ENCODE peak calls at places on chromosomes 6 and 20, in five cellular contexts. One of them, this sample, is unnamed.
A peak's percentile ranks its signal among the peaks of the same experiment; 100 is the strongest.

GRCh38 chr20:43442310-43442880 is 15.3 kb upstream of the SRSF6 start:
- DNase-seq in CD8-positive, alpha-beta T cell: no peak
- DNase-seq in IMR-90: peak; percentile 27
- DNase-seq in epithelial cell of esophagus: no peak
- DNase-seq in AG10803: peak; percentile 37
- DNase-seq in this sample: no peak

GRCh38 chr20:58702161-58702510 is 9.5 kb downstream of the NPEPL1 start:
- DNase-seq in IMR-90: no peak
- DNase-seq in AG10803: no peak
- DNase-seq in CD8-positive, alpha-beta T cell: peak; percentile 39
- DNase-seq in epithelial cell of esophagus: no peak
- DNase-seq in this sample: no peak

GRCh38 chr20:46093531-46093930 is 3.8 kb upstream of the NCOA5 start:
- DNase-seq in epithelial cell of esophagus: no peak
- DNase-seq in AG10803: no peak
- DNase-seq in IMR-90: no peak
- DNase-seq in CD8-positive, alpha-beta T cell: no peak
- DNase-seq in this sample: no peak

GRCh38 chr6:124164363-124164762 is 360.7 kb downstream of the NKAIN2 start:
- DNase-seq in IMR-90: no peak
- DNase-seq in epithelial cell of esophagus: no peak
- DNase-seq in AG10803: no peak
- DNase-seq in CD8-positive, alpha-beta T cell: no peak
- DNase-seq in this sample: no peak

GRCh38 chr6:158758941-158759479 is 60.2 kb downstream of the EZR start:
- DNase-seq in AG10803: no peak
- DNase-seq in CD8-positive, alpha-beta T cell: no peak
- DNase-seq in epithelial cell of esophagus: peak; percentile 47
- DNase-seq in IMR-90: no peak
- DNase-seq in this sample: no peak

GRCh38 chr6:109291893-109292292 is 90.4 kb downstream of the CD164 start:
- DNase-seq in AG10803: no peak
- DNase-seq in CD8-positive, alpha-beta T cell: no peak
- DNase-seq in epithelial cell of esophagus: no peak
- DNase-seq in IMR-90: no peak
- DNase-seq in this sample: no peak

GRCh38 chr20:62999580-62999979 is 7.2 kb downstream of the BHLHE23 start:
- DNase-seq in AG10803: no peak
- DNase-seq in epithelial cell of esophagus: no peak
- DNase-seq in CD8-positive, alpha-beta T cell: no peak
- DNase-seq in IMR-90: no peak
- DNase-seq in this sample: no peak

GRCh38 chr20:25056601-25057233 is 1.2 kb downstream of the ACSS1 start:
- DNase-seq in IMR-90: no peak
- DNase-seq in AG10803: no peak
- DNase-seq in epithelial cell of esophagus: no peak
- DNase-seq in CD8-positive, alpha-beta T cell: no peak
- DNase-seq in this sample: no peak

GRCh38 chr20:50191065-50191565 is 485 bp downstream of the CEBPB start:
- DNase-seq in epithelial cell of esophagus: peak; percentile 67
- DNase-seq in AG10803: no peak
- DNase-seq in CD8-positive, alpha-beta T cell: peak; percentile 84
- DNase-seq in IMR-90: no peak
- DNase-seq in this sample: no peak

GRCh38 chr20:58021481-58021880 is 207.0 kb downstream of the ANKRD60 start:
- DNase-seq in IMR-90: no peak
- DNase-seq in epithelial cell of esophagus: no peak
- DNase-seq in AG10803: peak; percentile 28
- DNase-seq in CD8-positive, alpha-beta T cell: no peak
- DNase-seq in this sample: no peak

DNA sequence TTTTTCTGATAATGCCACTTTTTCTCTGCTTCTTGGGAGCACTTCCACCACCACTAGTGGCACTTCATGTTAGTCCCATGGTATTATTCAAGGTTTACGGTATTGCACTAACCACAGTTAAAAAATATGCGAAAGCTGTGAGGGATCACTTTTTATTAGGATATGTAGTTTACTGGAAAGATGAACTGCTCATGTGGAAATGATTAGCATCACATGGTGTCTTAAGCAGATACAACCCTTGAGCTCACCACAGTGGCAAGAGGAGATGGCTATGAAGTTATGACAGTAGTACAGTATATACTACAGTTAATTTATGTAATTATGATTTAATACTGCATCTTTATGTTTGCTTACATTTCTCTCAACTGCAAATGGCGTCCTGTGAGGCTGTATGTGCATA is 134.5 kb upstream of the HMGN3 start:
- DNase-seq in CD8-positive, alpha-beta T cell: no peak
- DNase-seq in epithelial cell of esophagus: no peak
- DNase-seq in AG10803: no peak
- DNase-seq in IMR-90: no peak
- DNase-seq in this sample: no peak
- TF ChIP-seq CTCF in CD8-positive, alpha-beta T cell: no peak
- TF ChIP-seq CTCF in epithelial cell of esophagus: no peak
- TF ChIP-seq CTCF in AG10803: no peak
- TF ChIP-seq CTCF in IMR-90: no peak
- TF ChIP-seq CTCF in this sample: no peak

GRCh38 chr6:168302534-168302933 is 17.0 kb downstream of the DACT2 start:
- DNase-seq in epithelial cell of esophagus: no peak
- DNase-seq in CD8-positive, alpha-beta T cell: no peak
- DNase-seq in AG10803: no peak
- DNase-seq in IMR-90: no peak
- DNase-seq in this sample: no peak
- H3K4me3 ChIP-seq in epithelial cell of esophagus: no peak overlapping the region
- H3K4me3 ChIP-seq in CD8-positive, alpha-beta T cell: no peak overlapping the region
- H3K4me3 ChIP-seq in AG10803: no peak overlapping the region
- H3K4me3 ChIP-seq in IMR-90: no peak overlapping the region
- H3K4me3 ChIP-seq in this sample: no peak overlapping the region

GRCh38 chr20:47304287-47304686 is 52.2 kb downstream of the ZMYND8 start:
- DNase-seq in CD8-positive, alpha-beta T cell: no peak
- DNase-seq in epithelial cell of esophagus: no peak
- DNase-seq in AG10803: peak; percentile 33
- DNase-seq in IMR-90: peak; percentile 72
- DNase-seq in this sample: no peak
- TF ChIP-seq CTCF in CD8-positive, alpha-beta T cell: no peak
- TF ChIP-seq CTCF in epithelial cell of esophagus: no peak
- TF ChIP-seq CTCF in AG10803: peak; percentile 43
- TF ChIP-seq CTCF in IMR-90: peak; percentile 30
- TF ChIP-seq CTCF in this sample: no peak

GRCh38 chr6:392441-393390 is 1.2 kb downstream of the IRF4 start:
- DNase-seq in CD8-positive, alpha-beta T cell: no peak
- DNase-seq in epithelial cell of esophagus: peak; percentile 12
- DNase-seq in AG10803: no peak
- DNase-seq in IMR-90: no peak
- DNase-seq in this sample: no peak
- H3K4me3 ChIP-seq in CD8-positive, alpha-beta T cell: peak overlapping the region; percentile 77
- H3K4me3 ChIP-seq in epithelial cell of esophagus: no peak overlapping the region
- H3K4me3 ChIP-seq in AG10803: no peak overlapping the region
- H3K4me3 ChIP-seq in IMR-90: no peak overlapping the region
- H3K4me3 ChIP-seq in this sample: peak overlapping the region; percentile 89

This sample was measured in GM12864.